ENCODE peak calls at places on chromosomes 2 and 18, in six cellular contexts. I, Z, Q, A, S and X are unnamed samples.

GRCh38 chr2:82650038-82650437 is 1809.0 kb downstream of the SUCLG1 start:
- ATAC-seq in I (no peak), Z (no peak), Q (no peak), A (no peak), S (no peak), X (no peak)

GRCh38 chr2:36831185-36831584 is 134.7 kb downstream of the VIT start:
- ATAC-seq in I (no peak), Z (peak), Q (no peak), A (no peak), S (peak), X (no peak)

GRCh38 chr18:28594034-28594433 is 417.1 kb upstream of the CDH2 start:
- ATAC-seq in I (no peak), Z (no peak), Q (no peak), A (peak), S (no peak), X (no peak)

GRCh38 chr2:37589298-37589697 is 82.1 kb downstream of the CDC42EP3 start:
- ATAC-seq in I (no peak), Z (no peak), Q (no peak), A (no peak), S (no peak), X (no peak)

GRCh38 chr2:207385903-207386302 is 143.9 kb upstream of the CREB1 start:
- ATAC-seq in I (no peak), Z (no peak), Q (no peak), A (peak), S (no peak), X (no peak)

GRCh38 chr2:218871345-218872302 is 9.0 kb upstream of the WNT10A start:
- ATAC-seq in I (no peak), Z (no peak), Q (no peak), A (no peak), S (no peak), X (no peak)

GRCh38 chr2:71798266-71799012 is 345.1 kb downstream of the DYSF start:
- ATAC-seq in I (peak), Z (peak), Q (no peak), A (peak), S (peak), X (no peak)

GRCh38 chr2:54669677-54670484 is 53.6 kb upstream of the EML6 start:
- ATAC-seq in I (no peak), Z (peak), Q (no peak), A (peak), S (no peak), X (peak)

GRCh38 chr2:76564734-76565133 is 854.0 kb upstream of the GCFC2 start:
- ATAC-seq in I (no peak), Z (no peak), Q (no peak), A (no peak), S (no peak), X (no peak)

GRCh38 chr2:15092166-15092565 is 459.6 kb downstream of the LRATD1 start:
- ATAC-seq in I (no peak), Z (no peak), Q (no peak), A (no peak), S (no peak), X (no peak)

GRCh38 chr2:15096873-15097272 is 464.3 kb downstream of the NBAS start:
- ATAC-seq in I (no peak), Z (no peak), Q (no peak), A (peak), S (no peak), X (no peak)

GRCh38 chr2:15094161-15094560 is 461.6 kb downstream of the LRATD1 start:
- ATAC-seq in I (no peak), Z (no peak), Q (no peak), A (no peak), S (no peak), X (no peak)

DNA sequence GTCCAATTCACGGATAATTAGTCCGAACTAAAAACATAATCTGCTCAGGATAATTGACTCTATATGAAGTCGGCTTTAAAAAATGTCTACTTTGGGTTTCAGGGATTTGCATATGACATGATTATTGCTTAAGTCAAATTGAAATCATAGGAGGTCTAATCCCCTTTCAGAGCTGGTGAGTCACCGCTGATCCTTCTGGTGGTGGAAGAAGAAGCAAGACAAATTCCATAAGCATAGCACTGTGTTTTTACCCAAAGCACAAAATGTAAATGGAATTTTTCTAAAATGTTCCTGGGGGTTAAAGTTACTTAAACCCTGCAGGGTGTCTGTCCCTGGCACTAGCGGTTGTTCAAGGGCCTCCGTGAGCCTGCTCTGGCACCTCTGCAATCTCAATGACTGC is 460.2 kb downstream of the LRATD1 start:
- ATAC-seq in I (no peak), Z (no peak), Q (no peak), A (peak), S (no peak), X (no peak)
- H3K4me3 ChIP-seq in I (no peak), Z (no peak), Q (no peak), A (no peak), S (no peak), X (no peak)

GRCh38 chr2:75424936-75425619 is 135.7 kb downstream of the EVA1A start:
- ATAC-seq in I (no peak), Z (peak), Q (no peak), A (peak), S (peak), X (no peak)
- TF ChIP-seq POLR2A in I (no peak), Z (no peak), Q (no peak), A (no peak), S (no peak), X (no peak)

DNA sequence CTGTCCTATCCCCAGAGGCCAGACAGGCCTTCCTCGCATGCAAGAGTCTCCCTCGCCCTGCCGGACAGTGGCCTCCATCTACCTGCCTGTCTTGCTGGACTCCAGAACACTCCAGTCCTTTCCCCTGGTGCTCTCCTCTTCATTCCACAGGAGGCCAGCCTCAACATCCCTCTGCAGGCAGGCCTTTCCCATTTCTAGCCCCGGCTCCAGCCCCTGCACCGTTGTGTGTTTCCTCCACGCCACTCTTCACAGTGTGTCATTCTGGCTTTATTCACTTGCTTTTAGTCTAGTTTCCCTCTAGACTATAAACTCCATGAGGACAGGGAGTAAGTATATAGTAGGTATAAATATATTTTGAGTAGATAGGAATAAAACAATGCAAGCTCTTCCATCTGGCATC is 81.2 kb downstream of the LOXHD1 start:
- ATAC-seq in I (no peak), Z (no peak), Q (no peak), A (no peak), S (no peak), X (no peak)
- H3K4me3 ChIP-seq in I (no peak), Z (no peak), Q (no peak), A (no peak), S (no peak), X (no peak)

DNA sequence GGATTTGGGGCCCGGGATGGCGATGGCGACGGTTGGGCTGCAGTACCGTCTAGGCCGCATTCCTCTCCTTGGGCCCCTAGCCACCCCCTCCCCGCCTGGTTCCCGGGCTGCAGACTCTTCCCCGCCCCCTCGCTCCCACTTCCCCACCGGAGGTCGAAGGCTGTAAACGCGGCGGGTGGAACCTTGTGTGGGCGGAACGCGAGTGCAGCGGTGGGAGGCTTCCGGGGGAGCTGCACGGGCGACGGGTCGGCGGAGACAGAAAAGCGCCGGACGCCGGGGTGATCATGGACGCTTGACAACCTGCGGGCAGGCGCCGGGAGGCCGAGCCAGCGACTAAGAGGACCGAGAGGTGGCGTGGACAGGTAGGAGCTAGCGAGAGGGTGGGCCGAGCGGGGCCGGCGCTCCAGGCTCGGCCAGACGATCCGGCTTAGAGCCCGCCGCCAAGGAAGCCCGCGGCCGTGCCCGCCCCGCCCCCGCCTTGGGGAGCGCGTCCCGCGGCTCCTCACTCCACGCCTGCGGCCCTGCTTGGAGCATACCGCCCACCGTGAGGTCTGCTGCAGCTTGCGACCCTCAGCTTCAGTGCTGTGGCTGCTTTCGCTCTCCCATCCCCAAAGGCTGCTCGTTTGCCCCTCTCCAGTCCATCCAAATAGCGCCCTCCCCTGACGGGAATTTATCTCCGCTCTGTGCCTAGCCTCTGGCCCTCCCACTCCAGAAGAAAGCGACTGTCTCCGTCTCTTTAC is at the start of gene COPS7B:
- ATAC-seq in I (peak), Z (peak), Q (no peak), A (peak), S (peak), X (peak)
- TF ChIP-seq POLR2A in I (no peak), Z (peak), Q (no peak), A (no peak), S (peak), X (no peak)

GRCh38 chr18:62596145-62597005 is 73.5 kb downstream of the ZCCHC2 start:
- ATAC-seq in I (no peak), Z (peak), Q (peak), A (peak), S (peak), X (peak)
- H3K4me3 ChIP-seq in I (no peak), Z (peak), Q (peak), A (no peak), S (peak), X (peak)

DNA sequence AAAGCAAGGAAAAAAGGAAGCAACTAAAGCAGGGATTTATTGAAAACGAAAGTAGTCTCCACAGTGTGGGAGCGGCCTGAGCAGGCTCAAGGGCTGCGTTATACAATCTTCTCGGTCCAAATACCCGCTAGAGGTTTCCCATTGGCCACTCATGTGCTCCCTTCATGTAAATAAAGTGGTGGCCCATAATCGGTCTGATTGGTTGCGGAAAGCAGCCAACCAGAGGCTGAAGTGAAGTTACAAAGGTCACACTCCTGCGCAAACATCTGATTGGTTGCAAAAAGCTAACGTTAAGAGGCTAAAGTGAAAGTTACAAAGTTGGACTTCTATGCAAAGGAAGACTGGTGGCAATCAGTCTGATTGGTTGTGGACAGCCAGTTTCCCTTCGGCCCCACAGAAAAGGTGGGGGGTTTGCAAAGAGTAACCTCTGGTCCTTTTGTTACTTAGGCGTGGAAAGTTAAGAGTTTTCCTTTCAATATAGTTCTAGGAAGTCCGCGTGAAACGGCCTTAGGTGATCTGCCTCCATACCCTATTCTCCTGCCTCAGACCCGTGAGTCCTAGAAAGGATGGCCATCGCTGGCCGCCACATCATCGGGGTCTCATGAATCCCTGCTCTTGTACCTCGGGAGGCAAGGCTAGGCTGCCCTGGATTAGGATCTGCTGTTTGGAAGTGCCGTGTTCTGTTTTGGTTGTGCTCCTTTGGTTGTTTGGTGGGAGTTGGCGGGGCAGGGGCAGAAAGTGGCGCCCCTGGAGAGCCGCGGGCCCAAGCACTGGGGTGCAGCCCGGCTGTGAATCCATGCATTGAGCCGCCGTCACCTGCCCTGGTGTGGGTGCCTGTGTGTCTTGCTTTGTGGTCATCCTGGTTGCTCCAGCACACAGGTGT is 80.4 kb upstream of the LDLRAD4 start:
- ATAC-seq in I (no peak), Z (peak), Q (peak), A (peak), S (peak), X (peak)
- TF ChIP-seq POLR2A in I (no peak), Z (no peak), Q (no peak), A (no peak), S (no peak), X (no peak)